ENCODE peak calls at places on chromosomes 11 and 22, in seven cellular contexts. A, F, H, L, B, E and M are unnamed samples.

GRCh38 chr11:66429983-66430602 is 8.6 kb downstream of the MRPL11 start:
- DNase-seq in F (peak; percentile 41), A (peak; percentile 67), H (peak; percentile 50), B (peak; percentile 58), L (peak; percentile 57), E (peak; percentile 22), M (peak; percentile 82)

GRCh38 chr11:45538939-45539338 is 126.5 kb downstream of the CHST1 start:
- DNase-seq in H (no peak), L (no peak), B (no peak), A (no peak), F (no peak), E (no peak), M (no peak)

GRCh38 chr11:117882539-117882938 is 6.1 kb upstream of the FXYD6 start:
- DNase-seq in H (no peak), E (no peak), B (no peak), F (no peak), L (no peak), A (no peak), M (no peak)

GRCh38 chr11:19511413-19512183 is 201.0 kb upstream of the NAV2 start:
- DNase-seq in E (peak; percentile 3), F (no peak), L (no peak), A (no peak), B (peak; percentile 44), H (no peak), M (peak; percentile 37)

GRCh38 chr11:69893631-69894030 is 74.4 kb upstream of the FGF3 start:
- DNase-seq in B (no peak), A (no peak), H (no peak), L (no peak), E (no peak), F (no peak), M (no peak)

GRCh38 chr11:67499808-67500793 is 5.1 kb downstream of the PITPNM1 start:
- DNase-seq in A (no peak), F (no peak), E (no peak), B (no peak), H (no peak), L (no peak), M (no peak)

GRCh38 chr22:40176921-40177737 is 596 bp upstream of the TNRC6B start:
- DNase-seq in B (no peak), A (peak; percentile 71), F (no peak), E (peak; percentile 54), L (peak; percentile 74), H (peak; percentile 56), M (no peak)

GRCh38 chr11:61516191-61516590 is 7.6 kb downstream of the LRRC10B start:
- DNase-seq in H (no peak), E (no peak), F (no peak), B (no peak), L (no peak), A (no peak), M (no peak)

GRCh38 chr11:2262301-2263011 is 7.9 kb downstream of the ASCL2 start:
- DNase-seq in L (no peak), B (no peak), A (no peak), E (no peak), H (no peak), F (no peak), M (no peak)

GRCh38 chr11:32072872-32073661 is 17.8 kb upstream of the RCN1 start:
- DNase-seq in L (no peak), H (no peak), A (no peak), F (no peak), E (no peak), B (no peak), M (no peak)

GRCh38 chr11:43935131-43935979 is 7.1 kb upstream of the C11orf96 start:
- DNase-seq in L (no peak), A (no peak), B (no peak), F (no peak), H (no peak), E (no peak), M (no peak)

GRCh38 chr11:27698872-27699241 is 1.4 kb downstream of the BDNF start:
- DNase-seq in H (peak; percentile 66), A (peak; percentile 92), F (peak; percentile 87), E (peak; percentile 87), L (peak; percentile 70), B (peak; percentile 71), M (peak; percentile 67)

GRCh38 chr11:1157645-1158591 is at the start of gene MUC5AC:
- DNase-seq in E (no peak), L (no peak), A (no peak), B (no peak), H (peak; percentile 10), F (no peak), M (peak; percentile 38)

GRCh38 chr22:50032941-50033601 is 20.5 kb upstream of the IL17REL start:
- DNase-seq in L (no peak), H (no peak), F (no peak), B (no peak), A (no peak), E (no peak), M (no peak)

GRCh38 chr11:96219981-96220623 is 122.9 kb downstream of the MAML2 start:
- DNase-seq in L (no peak), E (no peak), B (peak; percentile 39), H (no peak), F (no peak), A (peak; percentile 62), M (no peak)

GRCh38 chr22:23205330-23205729 is 25.0 kb downstream of the BCR start:
- DNase-seq in L (no peak), B (no peak), F (no peak), H (no peak), A (no peak), E (no peak), M (no peak)

GRCh38 chr11:66015936-66016792 is 4.4 kb downstream of the CST6 start:
- DNase-seq in H (no peak), B (no peak), L (no peak), E (no peak), F (no peak), A (no peak), M (no peak)

GRCh38 chr22:30288414-30289125 is 735 bp downstream of the CASTOR1 start:
- DNase-seq in B (no peak), F (no peak), E (no peak), H (no peak), A (no peak), L (no peak), M (no peak)

GRCh38 chr11:65968600-65969482 is 7.3 kb downstream of the SART1 start:
- DNase-seq in A (no peak), E (no peak), L (no peak), F (no peak), B (no peak), H (no peak), M (no peak)

GRCh38 chr11:63961608-63962412 is 12.6 kb upstream of the COX8A start:
- DNase-seq in E (no peak), A (peak; percentile 31), F (no peak), H (no peak), B (no peak), L (no peak), M (peak; percentile 43)

GRCh38 chr11:85182437-85183109 is 444.6 kb downstream of the DLG2 start:
- DNase-seq in H (no peak), L (peak; percentile 46), F (no peak), A (peak; percentile 35), B (no peak), E (peak; percentile 68), M (no peak)
- TF ChIP-seq CTCF in H (no peak), L (peak; percentile 43), F (peak; percentile 54), A (peak; percentile 31), B (no peak), E (peak; percentile 62), M (peak; percentile 18)

GRCh38 chr22:47381240-47381639 is 618.8 kb downstream of the TBC1D22A start:
- DNase-seq in A (no peak), E (no peak), L (no peak), H (no peak), F (no peak), B (no peak), M (no peak)

GRCh38 chr22:47376901-47377520 is 614.6 kb downstream of the TBC1D22A start:
- DNase-seq in A (no peak), B (no peak), H (no peak), F (no peak), E (no peak), L (no peak), M (no peak)

GRCh38 chr22:47380692-47381091 is 618.2 kb downstream of the TBC1D22A start:
- DNase-seq in L (no peak), H (no peak), E (no peak), F (no peak), B (no peak), A (no peak), M (no peak)

GRCh38 chr22:47377926-47378560 is 615.6 kb downstream of the TBC1D22A start:
- DNase-seq in B (no peak), A (no peak), L (no peak), E (no peak), F (no peak), H (no peak), M (no peak)

DNA sequence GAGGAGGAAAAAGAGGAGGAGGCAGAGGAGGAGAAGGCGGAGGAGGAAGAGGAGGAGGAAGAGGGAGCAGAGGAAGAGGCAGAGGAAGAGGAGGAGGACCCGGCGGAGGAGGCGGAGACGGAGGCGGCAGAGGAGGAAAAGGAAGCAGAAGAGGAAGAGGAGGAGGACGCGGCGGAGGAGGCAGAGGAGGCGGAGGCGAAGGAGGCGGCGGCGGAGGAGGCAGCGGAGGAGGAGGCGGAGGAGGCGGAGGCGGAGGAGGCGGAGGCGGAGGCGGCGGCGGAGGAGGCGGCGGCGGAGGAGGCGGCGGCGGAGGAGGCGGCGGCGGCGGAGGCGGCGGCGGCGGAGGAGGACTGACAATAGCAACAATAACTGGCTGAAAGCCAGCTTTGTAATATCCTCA is 616.6 kb downstream of the TBC1D22A start:
- DNase-seq in A (no peak), F (no peak), H (no peak), B (no peak), L (no peak), E (no peak), M (no peak)
- H3K27me3 ChIP-seq in A (no peaks in the 10 kb centered on the region), F (no peaks in the 10 kb centered on the region), H (no peaks in the 10 kb centered on the region), B (peaks cover 13% of the 10 kb centered on the region), L (peaks cover 8% of the 10 kb centered on the region), E (no peaks in the 10 kb centered on the region), M (peaks cover 3% of the 10 kb centered on the region)

DNA sequence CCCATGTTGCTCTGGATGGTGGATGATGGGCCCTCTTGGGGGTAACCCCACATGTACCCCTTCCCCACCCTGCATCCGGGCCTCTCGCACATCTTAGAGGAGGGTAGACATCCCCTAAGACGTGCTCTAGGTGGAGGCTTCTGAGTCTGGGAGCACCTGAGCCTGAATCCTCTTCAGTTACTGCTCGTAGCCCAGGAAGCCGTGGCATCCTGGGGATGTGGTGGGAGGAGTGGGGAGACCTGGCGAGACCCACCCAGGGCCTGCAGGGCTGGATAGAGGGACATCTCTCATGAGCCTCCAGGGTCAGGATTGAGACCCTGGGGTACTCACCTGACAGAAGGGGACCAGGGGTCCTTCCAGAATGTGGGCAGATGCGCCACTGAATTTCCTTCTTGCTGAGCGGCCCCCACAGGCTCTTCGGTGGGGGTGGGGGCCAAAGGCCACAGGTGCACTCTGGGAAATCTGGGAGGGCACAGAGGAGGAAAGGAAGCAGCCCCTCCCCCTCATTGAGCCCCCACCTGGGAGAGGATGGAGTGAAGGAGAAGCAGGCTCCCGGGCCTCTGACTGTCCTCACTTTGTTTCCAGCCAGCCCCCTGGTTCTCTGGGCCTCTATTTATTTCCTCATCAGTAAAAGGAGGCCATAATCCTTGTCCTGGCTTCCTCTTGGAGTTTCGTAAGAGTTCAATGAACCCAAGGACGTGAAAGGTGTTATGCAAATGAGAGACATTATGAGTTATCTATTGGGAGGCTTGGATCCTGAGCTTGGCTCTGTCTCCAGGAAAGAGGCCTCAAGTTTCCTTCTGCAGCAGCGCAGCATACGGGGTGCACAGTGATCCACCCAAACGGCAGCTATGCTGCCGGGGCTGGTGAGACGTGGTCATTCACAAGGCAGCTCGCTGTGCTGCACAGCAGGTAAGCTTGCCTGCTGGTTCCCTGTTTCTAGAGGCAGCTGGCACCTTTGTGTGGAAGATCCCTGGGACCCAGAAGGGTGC is 31.2 kb downstream of the KCNJ4 start:
- DNase-seq in E (no peak), B (no peak), F (no peak), H (no peak), L (no peak), A (no peak), M (no peak)
- H3K27ac ChIP-seq in E (no peak overlapping the region), B (peak overlapping the region; percentile 54), F (no peak overlapping the region), H (no peak overlapping the region), L (no peak overlapping the region), A (no peak overlapping the region), M (no peak overlapping the region)

GRCh38 chr11:108135845-108136599 is 14.7 kb downstream of the ACAT1 start:
- DNase-seq in E (peak; percentile 23), L (peak; percentile 72), B (no peak), F (no peak), H (no peak), A (peak; percentile 10), M (no peak)
- TF ChIP-seq CTCF in E (peak; percentile 6), L (peak; percentile 52), B (no peak), F (no peak), H (no peak), A (no peak), M (no peak)